ENCODE peak calls at places on chromosome 1, in four cellular contexts. V is posterior cingulate gyrus; K is stimulated activated CD8-positive, alpha-beta memory T cell treated with anti-CD3 and anti-CD28 coated beads, Interleukin-12 subunit alpha, Interleukin-12 subunit beta, amount 100 ng/mL, for 4 hours; P is left cardiac atrium. R is an unnamed sample.
A peak's percentile ranks its signal among the peaks of the same experiment; 100 is the strongest.

GRCh38 chr1:26696191-26696644 is 403 bp downstream of the ARID1A start:
- DNase-seq in P (peak; percentile 35), V (peak; percentile 37), K (no peak), R (no peak)

GRCh38 chr1:61925591-61926298 is 183.5 kb downstream of the PATJ start:
- DNase-seq in V (no peak), K (no peak), P (no peak), R (no peak)

GRCh38 chr1:224512600-224513151 is 78.1 kb upstream of the WDR26 start:
- DNase-seq in P (no peak), K (no peak), V (no peak), R (no peak)

GRCh38 chr1:40308036-40308727 is 8.9 kb downstream of the COL9A2 start:
- DNase-seq in V (peak; percentile 73), K (no peak), P (no peak), R (no peak)

GRCh38 chr1:26700711-26701110 is 4.9 kb downstream of the ARID1A start:
- DNase-seq in V (no peak), K (no peak), P (no peak), R (no peak)

GRCh38 chr1:204711947-204712701 is 26.6 kb upstream of the LRRN2 start:
- DNase-seq in V (peak; percentile 46), K (no peak), P (peak; percentile 61), R (no peak)

GRCh38 chr1:165403835-165404482 is 41.0 kb downstream of the RXRG start:
- DNase-seq in V (no peak), K (no peak), P (no peak), R (peak; percentile 36)

GRCh38 chr1:156444407-156445001 is 56.1 kb downstream of the MEF2D start:
- DNase-seq in P (no peak), K (no peak), V (no peak), R (peak; percentile 49)

GRCh38 chr1:96515925-96516324 is 205.7 kb upstream of the PTBP2 start:
- DNase-seq in K (no peak), V (no peak), P (no peak), R (no peak)

GRCh38 chr1:110787328-110788071 is 85.4 kb upstream of the CD53 start:
- DNase-seq in V (no peak), P (no peak), K (no peak), R (no peak)

GRCh38 chr1:90809093-90809492 is 92.0 kb upstream of the BARHL2 start:
- DNase-seq in P (no peak), V (no peak), K (no peak), R (no peak)

GRCh38 chr1:162145966-162146696 is 76.6 kb downstream of the NOS1AP start:
- DNase-seq in V (no peak), K (no peak), P (no peak), R (no peak)

GRCh38 chr1:119549719-119550141 is 42.7 kb downstream of the HSD3B1 start:
- DNase-seq in V (no peak), K (no peak), P (peak; percentile 36), R (peak; percentile 73)

GRCh38 chr1:156086256-156086662 is 4.0 kb upstream of the MEX3A start:
- DNase-seq in V (no peak), P (no peak), K (no peak), R (peak; percentile 76)

GRCh38 chr1:78645728-78646127 is 3.9 kb upstream of the IFI44 start:
- DNase-seq in V (no peak), K (no peak), P (no peak), R (peak; percentile 67)

GRCh38 chr1:37461698-37462436 is 12.5 kb upstream of the ZC3H12A start:
- DNase-seq in V (no peak), K (no peak), P (no peak), R (peak; percentile 81)

GRCh38 chr1:226743259-226743658 is 4.2 kb upstream of the ITPKB start:
- DNase-seq in V (no peak), K (no peak), P (no peak), R (no peak)

GRCh38 chr1:218297867-218298266 is 12.8 kb downstream of the RRP15 start:
- DNase-seq in K (no peak), P (no peak), V (no peak), R (no peak)

GRCh38 chr1:200181861-200182260 is 154.4 kb downstream of the NR5A2 start:
- DNase-seq in K (no peak), P (no peak), V (no peak), R (no peak)

GRCh38 chr1:117077267-117077666 is 17.1 kb downstream of the TTF2 start:
- DNase-seq in K (no peak), P (no peak), V (no peak), R (no peak)